ENCODE peak calls at places on chromosomes 3 and 15, in ten cellular contexts. L, O, A, Z, Y, W, D, X, G and R are unnamed samples. For H3K4me1, the result is how much of the 10 kb centered on the place peaks cover.

GRCh38 chr3:5019411-5020261 is 40.4 kb downstream of the BHLHE40 start:
- DNase-seq in L (no peak), O (peak), A (peak), Z (no peak), Y (no peak), W (no peak), D (no peak), X (no peak), G (no peak), R (peak)

GRCh38 chr3:180048840-180049239 is 12.1 kb upstream of the PEX5L start:
- DNase-seq in L (no peak), O (no peak), A (no peak), Z (no peak), Y (no peak), W (peak), D (no peak), X (no peak), G (no peak), R (no peak)

GRCh38 chr3:71031914-71032521 is 551.5 kb downstream of the FOXP1 start:
- DNase-seq in L (peak), O (no peak), A (peak), Z (no peak), Y (no peak), W (no peak), D (no peak), X (no peak), G (peak), R (no peak)

GRCh38 chr3:136350557-136350956 is 100.4 kb downstream of the PCCB start:
- DNase-seq in L (no peak), O (no peak), A (no peak), Z (no peak), Y (no peak), W (peak), D (no peak), X (no peak), G (no peak), R (no peak)

GRCh38 chr3:21752749-21753347 is 1.8 kb upstream of the ZNF385D start:
- DNase-seq in L (no peak), O (no peak), A (peak), Z (peak), Y (no peak), W (peak), D (no peak), X (no peak), G (no peak), R (no peak)

GRCh38 chr3:196936288-196936687 is 6.0 kb downstream of the NCBP2 start:
- DNase-seq in L (no peak), O (no peak), A (no peak), Z (no peak), Y (no peak), W (no peak), D (no peak), X (no peak), G (no peak), R (no peak)

GRCh38 chr3:61975199-61975598 is 398.2 kb downstream of the FEZF2 start:
- DNase-seq in L (no peak), O (no peak), A (no peak), Z (no peak), Y (no peak), W (peak), D (no peak), X (no peak), G (no peak), R (no peak)

GRCh38 chr15:88624971-88625290 is 3.8 kb downstream of the AEN start:
- DNase-seq in L (no peak), O (no peak), A (no peak), Z (no peak), Y (no peak), W (no peak), D (no peak), X (no peak), G (no peak), R (no peak)

GRCh38 chr15:39506146-39506545 is 74.7 kb upstream of the THBS1 start:
- DNase-seq in L (no peak), O (no peak), A (no peak), Z (no peak), Y (no peak), W (peak), D (no peak), X (no peak), G (no peak), R (no peak)

GRCh38 chr3:141578197-141578596 is 91.4 kb downstream of the RASA2 start:
- DNase-seq in L (no peak), O (no peak), A (no peak), Z (no peak), Y (no peak), W (peak), D (no peak), X (no peak), G (no peak), R (no peak)

GRCh38 chr15:65829150-65829764 is 37.2 kb upstream of the DENND4A start:
- DNase-seq in L (no peak), O (no peak), A (no peak), Z (peak), Y (no peak), W (peak), D (no peak), X (no peak), G (no peak), R (no peak)

GRCh38 chr3:66485291-66485968 is 15.4 kb downstream of the LRIG1 start:
- DNase-seq in L (no peak), O (no peak), A (no peak), Z (no peak), Y (no peak), W (peak), D (no peak), X (no peak), G (no peak), R (no peak)

GRCh38 chr3:120554727-120555660 is 41.1 kb upstream of the NDUFB4 start:
- DNase-seq in L (no peak), O (no peak), A (no peak), Z (no peak), Y (no peak), W (no peak), D (no peak), X (no peak), G (peak), R (no peak)

GRCh38 chr3:52880474-52880873 is 16.9 kb downstream of the STIMATE start:
- DNase-seq in L (no peak), O (no peak), A (no peak), Z (no peak), Y (no peak), W (no peak), D (no peak), X (no peak), G (no peak), R (no peak)

GRCh38 chr15:84790676-84791075 is 26.5 kb upstream of the ALPK3 start:
- DNase-seq in L (no peak), O (no peak), A (no peak), Z (no peak), Y (no peak), W (no peak), D (no peak), X (no peak), G (no peak), R (no peak)

GRCh38 chr15:66502491-66502890 is 2.2 kb downstream of the RPL4 start:
- DNase-seq in L (no peak), O (no peak), A (no peak), Z (no peak), Y (no peak), W (no peak), D (peak), X (no peak), G (no peak), R (no peak)

GRCh38 chr3:138569090-138569489 is 25.0 kb downstream of the CEP70 start:
- DNase-seq in L (no peak), O (no peak), A (no peak), Z (no peak), Y (no peak), W (peak), D (no peak), X (no peak), G (no peak), R (no peak)

GRCh38 chr15:62644216-62644873 is 398.2 kb upstream of the TPM1 start:
- DNase-seq in L (no peak), O (no peak), A (no peak), Z (no peak), Y (no peak), W (no peak), D (no peak), X (no peak), G (no peak), R (no peak)

GRCh38 chr3:197792019-197792647 is 1.1 kb downstream of the LRCH3 start:
- DNase-seq in L (no peak), O (peak), A (no peak), Z (no peak), Y (no peak), W (no peak), D (no peak), X (no peak), G (no peak), R (peak)

GRCh38 chr3:81279481-81280273 is 481.8 kb downstream of the GBE1 start:
- DNase-seq in L (no peak), O (no peak), A (no peak), Z (no peak), Y (no peak), W (no peak), D (no peak), X (no peak), G (no peak), R (no peak)

GRCh38 chr15:79540551-79540950 is 108.4 kb downstream of the MINAR1 start:
- DNase-seq in L (no peak), O (no peak), A (no peak), Z (no peak), Y (no peak), W (no peak), D (no peak), X (no peak), G (no peak), R (no peak)

GRCh38 chr3:113250566-113250965 is 39.2 kb downstream of the BOC start:
- DNase-seq in L (no peak), O (no peak), A (no peak), Z (no peak), Y (no peak), W (no peak), D (no peak), X (no peak), G (no peak), R (no peak)

GRCh38 chr15:71153823-71154524 is 38.7 kb downstream of the THSD4 start:
- DNase-seq in L (no peak), O (no peak), A (no peak), Z (no peak), Y (no peak), W (no peak), D (no peak), X (no peak), G (no peak), R (no peak)

GRCh38 chr15:67127334-67127664 is 61.9 kb downstream of the SMAD3 start:
- DNase-seq in L (no peak), O (no peak), A (no peak), Z (no peak), Y (no peak), W (no peak), D (no peak), X (no peak), G (no peak), R (no peak)

GRCh38 chr3:136831461-136831860 is 12.5 kb downstream of the SLC35G2 start:
- DNase-seq in L (no peak), O (no peak), A (no peak), Z (no peak), Y (no peak), W (no peak), D (no peak), X (no peak), G (no peak), R (no peak)

GRCh38 chr3:193835414-193835813 is 242.4 kb downstream of the OPA1 start:
- DNase-seq in L (no peak), O (no peak), A (no peak), Z (no peak), Y (no peak), W (no peak), D (no peak), X (no peak), G (no peak), R (no peak)

GRCh38 chr3:129064969-129065726 is 4.6 kb downstream of the GP9 start:
- DNase-seq in L (no peak), O (no peak), A (peak), Z (no peak), Y (no peak), W (no peak), D (no peak), X (no peak), G (no peak), R (no peak)

GRCh38 chr3:84304214-84304613 is 654.6 kb upstream of the CADM2 start:
- DNase-seq in L (no peak), O (no peak), A (no peak), Z (no peak), Y (no peak), W (no peak), D (no peak), X (no peak), G (no peak), R (no peak)

GRCh38 chr15:40398413-40398873 is 7.2 kb upstream of the IVD start:
- DNase-seq in L (no peak), O (no peak), A (peak), Z (no peak), Y (no peak), W (no peak), D (no peak), X (no peak), G (no peak), R (no peak)

GRCh38 chr3:108818404-108818803 is 4.2 kb upstream of the TRAT1 start:
- DNase-seq in L (no peak), O (peak), A (no peak), Z (peak), Y (no peak), W (peak), D (peak), X (no peak), G (no peak), R (peak)

GRCh38 chr3:133206921-133207320 is 168.7 kb downstream of the TMEM108 start:
- DNase-seq in L (no peak), O (no peak), A (no peak), Z (no peak), Y (no peak), W (no peak), D (no peak), X (no peak), G (no peak), R (no peak)

GRCh38 chr3:133208184-133208583 is 170.0 kb downstream of the TMEM108 start:
- DNase-seq in L (no peak), O (no peak), A (no peak), Z (no peak), Y (no peak), W (no peak), D (no peak), X (no peak), G (no peak), R (no peak)

GRCh38 chr3:133213942-133214341 is 175.8 kb downstream of the TMEM108 start:
- DNase-seq in L (no peak), O (no peak), A (no peak), Z (no peak), Y (no peak), W (no peak), D (no peak), X (no peak), G (peak), R (no peak)

GRCh38 chr3:133209871-133210550 is 171.8 kb downstream of the TMEM108 start:
- DNase-seq in L (no peak), O (no peak), A (no peak), Z (no peak), Y (no peak), W (peak), D (no peak), X (no peak), G (no peak), R (no peak)

GRCh38 chr3:133211449-133211848 is 173.3 kb downstream of the TMEM108 start:
- DNase-seq in L (no peak), O (no peak), A (no peak), Z (no peak), Y (no peak), W (no peak), D (no peak), X (no peak), G (no peak), R (no peak)
- H3K27ac ChIP-seq in L (no peak), O (no peak), A (no peak), Z (peak), Y (no peak), W (no peak), D (no peak), X (no peak), G (no peak), R (no peak)

GRCh38 chr3:133296315-133296917 is 103.4 kb upstream of the BFSP2 start:
- DNase-seq in L (no peak), O (no peak), A (no peak), Z (no peak), Y (no peak), W (no peak), D (no peak), X (no peak), G (no peak), R (no peak)

GRCh38 chr3:133295199-133295901 is 104.5 kb upstream of the BFSP2 start:
- DNase-seq in L (no peak), O (no peak), A (no peak), Z (no peak), Y (no peak), W (peak), D (no peak), X (no peak), G (no peak), R (no peak)

GRCh38 chr3:133293397-133294107 is 106.3 kb upstream of the BFSP2 start:
- DNase-seq in L (no peak), O (no peak), A (no peak), Z (peak), Y (no peak), W (no peak), D (no peak), X (no peak), G (no peak), R (no peak)

GRCh38 chr3:133292251-133292650 is 107.6 kb upstream of the BFSP2 start:
- DNase-seq in L (no peak), O (no peak), A (no peak), Z (no peak), Y (no peak), W (no peak), D (peak), X (no peak), G (no peak), R (no peak)

DNA sequence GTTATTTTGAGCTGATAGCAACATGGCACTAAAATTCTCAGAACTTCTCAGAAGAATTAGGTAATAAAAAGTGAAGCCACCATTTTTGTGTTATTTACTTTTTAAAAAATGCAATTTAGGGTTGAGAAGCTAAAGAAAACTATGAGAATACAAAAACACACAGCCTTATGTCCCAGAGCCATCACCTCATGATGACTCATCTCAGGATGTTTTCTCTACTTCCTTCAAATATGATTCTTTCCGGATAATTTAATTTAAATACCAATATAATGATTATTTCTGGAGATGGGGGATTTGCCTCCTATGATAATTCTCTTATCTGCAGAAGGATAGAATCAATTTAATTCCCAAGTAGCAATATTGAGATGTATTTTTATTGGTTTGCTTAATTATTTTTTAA is 105.6 kb upstream of the BFSP2 start:
- DNase-seq in L (no peak), O (no peak), A (no peak), Z (no peak), Y (no peak), W (peak), D (no peak), X (no peak), G (no peak), R (no peak)
- H3K4me1 ChIP-seq in L (under half), O (under half), A (under half), Z (under half), Y (under half), W (under half), D (under half), X (under half), G (under half), R (under half)

DNA sequence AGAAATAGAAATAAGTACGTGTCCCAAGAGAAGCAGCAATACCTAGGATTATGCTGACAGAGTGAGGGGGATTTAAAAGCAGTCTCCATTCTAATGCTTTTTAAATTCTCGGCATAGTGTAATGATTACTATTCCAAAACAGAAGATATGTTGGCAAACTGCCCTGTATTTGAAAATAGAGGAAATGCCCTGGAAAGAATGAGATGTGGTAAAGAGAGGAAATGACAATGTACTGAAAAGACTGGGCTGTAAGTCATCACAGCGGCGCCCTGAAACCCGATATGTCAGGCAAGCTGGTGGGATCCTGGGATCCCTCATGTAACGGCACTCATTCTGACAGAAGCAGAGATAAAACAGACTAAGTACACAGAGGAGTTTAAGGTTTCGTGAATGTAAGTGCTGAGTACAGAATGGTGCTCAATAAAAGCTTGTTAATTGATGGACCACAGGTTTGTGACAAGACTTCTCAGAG is 91.2 kb downstream of the NFKBIZ start:
- DNase-seq in L (peak), O (no peak), A (peak), Z (peak), Y (peak), W (peak), D (peak), X (no peak), G (peak), R (no peak)
- H3K4me3 ChIP-seq in L (no peak), O (no peak), A (no peak), Z (no peak), Y (no peak), W (peak), D (peak), X (no peak), G (peak), R (no peak)

GRCh38 chr3:112134335-112135124 is 1.5 kb upstream of the GCSAM start:
- DNase-seq in L (no peak), O (no peak), A (no peak), Z (peak), Y (no peak), W (no peak), D (no peak), X (no peak), G (no peak), R (no peak)
- H3K27ac ChIP-seq in L (no peak), O (no peak), A (no peak), Z (no peak), Y (no peak), W (no peak), D (no peak), X (no peak), G (no peak), R (peak)

GRCh38 chr3:127489357-127489756 is 101.2 kb downstream of the TPRA1 start:
- DNase-seq in L (no peak), O (no peak), A (no peak), Z (no peak), Y (no peak), W (no peak), D (no peak), X (no peak), G (no peak), R (no peak)
- H3K4me1 ChIP-seq in L (under half), O (under half), A (under half), Z (under half), Y (under half), W (under half), D (under half), X (under half), G (under half), R (under half)

GRCh38 chr15:33586791-33587697 is 276.3 kb downstream of the RYR3 start:
- DNase-seq in L (no peak), O (no peak), A (no peak), Z (no peak), Y (no peak), W (no peak), D (no peak), X (no peak), G (no peak), R (no peak)
- H3K4me3 ChIP-seq in L (no peak), O (no peak), A (no peak), Z (no peak), Y (no peak), W (no peak), D (no peak), X (no peak), G (no peak), R (no peak)

DNA sequence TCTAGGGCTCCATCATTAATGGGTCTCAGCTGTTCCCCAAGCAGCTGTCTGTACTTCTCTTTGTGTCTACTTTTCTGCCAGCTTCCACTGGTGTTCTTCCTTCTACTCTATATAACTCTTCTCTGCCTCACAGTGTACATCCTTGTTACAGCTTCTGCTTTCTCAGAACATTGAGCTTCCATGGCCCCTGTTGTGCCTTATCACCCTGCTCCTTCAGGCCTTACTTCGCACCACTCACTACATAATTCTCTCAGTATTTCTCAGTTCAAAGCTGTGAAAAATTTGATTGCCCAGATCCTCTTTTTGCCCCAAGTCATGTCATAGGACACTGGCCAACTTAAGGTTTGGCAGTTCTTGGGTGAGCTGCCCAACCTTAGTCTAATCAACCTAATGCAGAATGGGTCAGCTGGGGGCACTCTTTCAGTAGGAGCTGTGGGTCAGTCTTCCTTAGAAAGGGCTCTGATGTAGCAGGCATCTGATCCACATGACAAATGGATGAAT is 28.9 kb downstream of the CSTA start:
- DNase-seq in L (no peak), O (no peak), A (no peak), Z (no peak), Y (no peak), W (no peak), D (no peak), X (no peak), G (no peak), R (no peak)
- H3K27ac ChIP-seq in L (no peak), O (no peak), A (no peak), Z (no peak), Y (no peak), W (no peak), D (no peak), X (no peak), G (no peak), R (no peak)